ENCODE peak calls at places on chromosomes 4 and X, in eight cellular contexts. L is ACHN; R is endothelial cell of umbilical vein; U is fibroblast of pulmonary artery; G is WTC11; A is LoVo; X is RCC 7860; J is stimulated activated CD8-positive, alpha-beta memory T cell treated with anti-CD3 and anti-CD28 coated beads, Interleukin-7, amount 100 ng/mL, for 24 hours. O is an unnamed sample.
A peak's percentile ranks its signal among the peaks of the same experiment; 100 is the strongest.

GRCh38 chrX:1452497-1453389 is at the start of gene ASMTL:
- DNase-seq in L (peak; percentile 82), R (peak; percentile 99), U (peak; percentile 100), G (peak; percentile 100), A (peak; percentile 100), X (peak; percentile 99), J (peak; percentile 100), O (peak; percentile 100)

GRCh38 chr4:1193206-1194027 is 21.0 kb upstream of the SPON2 start:
- DNase-seq in L (no peak), R (no peak), U (peak; percentile 31), G (peak; percentile 4), A (no peak), X (no peak), J (no peak), O (no peak)

GRCh38 chrX:72062890-72063289 is 68.8 kb downstream of the RTL5 start:
- DNase-seq in L (no peak), R (no peak), U (no peak), G (no peak), A (no peak), X (no peak), J (no peak), O (no peak)

GRCh38 chr4:69490271-69490670 is 5.4 kb downstream of the UGT2B4 start:
- DNase-seq in L (no peak), R (no peak), U (no peak), G (no peak), A (no peak), X (no peak), J (no peak), O (no peak)

GRCh38 chr4:186144596-186145569 is 40.4 kb downstream of the FAM149A start:
- DNase-seq in L (peak; percentile 59), R (peak; percentile 20), U (peak; percentile 66), G (peak; percentile 84), A (peak; percentile 12), X (peak; percentile 8), J (no peak), O (peak; percentile 90)

GRCh38 chrX:24271262-24271661 is 42.6 kb downstream of the SUPT20HL2 start:
- DNase-seq in L (no peak), R (no peak), U (no peak), G (no peak), A (no peak), X (no peak), J (no peak), O (no peak)

GRCh38 chr4:55927776-55928437 is 20.8 kb upstream of the CEP135 start:
- DNase-seq in L (no peak), R (no peak), U (no peak), G (no peak), A (no peak), X (no peak), J (no peak), O (no peak)

GRCh38 chr4:68337004-68337403 is 12.9 kb downstream of the YTHDC1 start:
- DNase-seq in L (no peak), R (no peak), U (no peak), G (no peak), A (no peak), X (no peak), J (no peak), O (no peak)

GRCh38 chr4:4689694-4690440 is 148.0 kb upstream of the STX18 start:
- DNase-seq in L (no peak), R (no peak), U (no peak), G (no peak), A (no peak), X (no peak), J (no peak), O (no peak)

GRCh38 chrX:106874075-106874474 is 29.1 kb downstream of the RIPPLY1 start:
- DNase-seq in L (peak; percentile 39), R (peak; percentile 35), U (peak; percentile 52), G (no peak), A (peak; percentile 34), X (no peak), J (no peak), O (no peak)